ENCODE peak calls at places on chromosome 12, in ten cellular contexts. U is NB4, O is adrenal gland, K is heart left ventricle, N is HCT116, C is ovary, X is transverse colon, Y is uterus, R is IMR-90, L is spleen. D is an unnamed sample.

GRCh38 chr12:131783915-131784541 is 44.2 kb upstream of the MMP17 start:
- DNase-seq in N (peak), O (peak), K (no peak), L (no peak), U (peak), C (no peak), X (no peak), Y (no peak), R (peak), D (no peak)

GRCh38 chr12:6963741-6964446 is 6.6 kb downstream of the PHB2 start:
- DNase-seq in N (no peak), Y (no peak), U (no peak), R (no peak), L (peak), O (no peak), C (peak), X (no peak), K (peak), D (no peak)

GRCh38 chr12:26126340-26127284 is 1.8 kb upstream of the BHLHE41 start:
- DNase-seq in L (peak), Y (peak), C (peak), O (peak), X (peak), K (peak), N (no peak), U (peak), R (peak), D (peak)

GRCh38 chr12:103665971-103666370 is 78.9 kb downstream of the STAB2 start:
- DNase-seq in L (no peak), U (no peak), K (no peak), Y (no peak), X (no peak), R (no peak), C (no peak), O (no peak), N (no peak), D (no peak)

GRCh38 chr12:97568336-97569180 is 106.0 kb downstream of the RMST start:
- DNase-seq in Y (no peak), K (no peak), U (no peak), X (no peak), R (no peak), C (no peak), N (no peak), O (no peak), L (no peak), D (no peak)

GRCh38 chr12:34219046-34219770 is 196.9 kb downstream of the ALG10 start:
- DNase-seq in R (peak), Y (no peak), K (no peak), C (no peak), L (no peak), N (no peak), O (no peak), X (no peak), U (no peak), D (peak)

GRCh38 chr12:14986449-14986848 is 13.6 kb downstream of the PDE6H start:
- DNase-seq in R (no peak), O (no peak), N (no peak), U (no peak), X (no peak), L (no peak), Y (no peak), C (no peak), K (no peak), D (no peak)

GRCh38 chr12:78959556-78959955 is 95.0 kb downstream of the SYT1 start:
- DNase-seq in Y (no peak), K (no peak), L (no peak), N (no peak), C (no peak), O (no peak), X (no peak), U (no peak), R (no peak), D (no peak)

GRCh38 chr12:45877069-45877468 is 113.3 kb downstream of the SCAF11 start:
- DNase-seq in L (no peak), N (no peak), U (no peak), O (no peak), K (no peak), C (no peak), Y (no peak), R (no peak), X (no peak), D (no peak)

GRCh38 chr12:6752181-6752930 is 585 bp downstream of the MLF2 start:
- DNase-seq in Y (peak), X (peak), C (peak), N (no peak), K (peak), L (no peak), R (peak), O (peak), U (peak), D (peak)

GRCh38 chr12:54879579-54879978 is 25.3 kb downstream of the MUCL1 start:
- DNase-seq in N (no peak), Y (no peak), O (no peak), X (no peak), L (no peak), R (no peak), U (no peak), C (no peak), K (no peak), D (no peak)

GRCh38 chr12:49296034-49296835 is 1.3 kb downstream of the PRPH start:
- DNase-seq in R (no peak), X (peak), O (no peak), L (peak), C (no peak), N (no peak), Y (no peak), U (peak), K (peak), D (no peak)

GRCh38 chr12:49636979-49637378 is 13.6 kb downstream of the PRPF40B start:
- DNase-seq in C (peak), U (peak), N (peak), O (peak), R (peak), K (peak), Y (peak), X (peak), L (no peak), D (peak)

GRCh38 chr12:1318327-1319031 is 275.9 kb downstream of the FBXL14 start:
- DNase-seq in N (no peak), Y (no peak), U (peak), X (no peak), R (peak), O (peak), C (no peak), L (no peak), K (no peak), D (no peak)

GRCh38 chr12:102406033-102406584 is 74.3 kb downstream of the IGF1 start:
- DNase-seq in R (peak), C (no peak), O (peak), L (no peak), N (no peak), Y (no peak), U (no peak), X (peak), K (peak), D (no peak)

GRCh38 chr12:98644433-98644711 is 216 bp downstream of the IKBIP start:
- DNase-seq in K (no peak), U (no peak), O (peak), L (no peak), X (peak), C (peak), R (no peak), Y (no peak), N (peak), D (no peak)

GRCh38 chr12:52867636-52868035 is 18.8 kb upstream of the KRT78 start:
- DNase-seq in N (no peak), Y (peak), L (no peak), R (no peak), O (peak), C (no peak), U (no peak), X (peak), K (peak), D (peak)

GRCh38 chr12:109760930-109761630 is 47.5 kb downstream of the FAM222A start:
- DNase-seq in O (peak), C (peak), N (no peak), K (no peak), L (no peak), X (no peak), U (no peak), Y (no peak), R (no peak), D (peak)

GRCh38 chr12:27345376-27345775 is 12.7 kb downstream of the BMAL2 start:
- DNase-seq in N (no peak), O (no peak), K (no peak), X (no peak), L (no peak), U (no peak), R (no peak), Y (no peak), C (no peak), D (no peak)

GRCh38 chr12:4176168-4176567 is 97.4 kb upstream of the CCND2 start:
- DNase-seq in X (no peak), C (no peak), R (no peak), Y (no peak), L (no peak), U (no peak), N (no peak), O (no peak), K (no peak), D (no peak)

GRCh38 chr12:126191037-126191891 is 1126.0 kb downstream of the AACS start:
- DNase-seq in C (no peak), O (no peak), K (no peak), Y (no peak), X (no peak), U (no peak), N (no peak), R (no peak), L (peak), D (no peak)
- H3K4me3 ChIP-seq in C (no peak), O (no peak), K (no peak), Y (no peak), X (no peak), U (no peak), N (no peak), R (no peak), L (peak), D (no peak)

GRCh38 chr12:121454921-121455320 is 55.0 kb downstream of the RNF34 start:
- DNase-seq in X (no peak), U (no peak), R (no peak), N (no peak), C (no peak), L (peak), O (no peak), K (no peak), Y (no peak), D (no peak)

GRCh38 chr12:121451931-121452330 is 52.0 kb downstream of the RNF34 start:
- DNase-seq in L (no peak), K (no peak), O (no peak), X (peak), Y (no peak), N (no peak), U (no peak), R (no peak), C (no peak), D (no peak)

GRCh38 chr12:121453629-121454028 is 53.7 kb downstream of the RNF34 start:
- DNase-seq in Y (no peak), L (no peak), N (no peak), C (no peak), O (no peak), U (no peak), R (no peak), X (no peak), K (no peak), D (no peak)

GRCh38 chr12:121453022-121453360 is 53.1 kb downstream of the RNF34 start:
- DNase-seq in N (no peak), O (no peak), Y (no peak), U (no peak), L (peak), K (no peak), R (no peak), C (no peak), X (no peak), D (no peak)

DNA sequence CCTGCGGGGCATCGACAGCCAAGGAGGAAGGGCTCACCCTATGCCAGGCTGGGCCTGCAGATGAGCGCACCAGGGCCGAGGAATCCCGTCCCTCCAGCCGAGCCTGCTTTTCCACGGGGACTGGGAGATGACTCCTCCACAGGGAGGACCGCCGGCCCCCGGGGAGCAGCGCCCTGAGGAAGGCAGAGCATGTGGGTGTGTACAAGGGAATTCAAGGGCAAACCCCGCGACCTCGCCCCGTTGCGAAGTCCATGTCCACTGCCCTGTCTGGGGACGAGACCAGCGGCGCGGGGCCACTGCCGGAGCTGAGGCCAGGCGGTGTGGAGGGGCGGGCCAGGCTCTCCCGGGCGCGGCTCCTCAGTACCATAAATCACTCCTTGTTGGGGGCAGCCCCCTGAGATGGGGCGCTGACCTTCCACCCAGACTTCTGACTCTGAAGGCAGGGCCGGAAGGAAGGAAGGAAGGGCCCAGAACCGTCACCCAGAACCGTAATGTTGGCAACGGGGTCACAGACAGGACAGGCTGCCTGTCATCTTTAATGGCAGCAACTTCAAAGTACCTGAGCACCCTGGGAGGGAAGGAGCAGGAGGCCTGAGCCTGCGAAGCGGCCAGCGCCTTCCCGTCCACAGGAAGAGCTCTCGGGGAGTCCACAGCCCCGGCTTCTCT is 52.6 kb downstream of the RNF34 start:
- DNase-seq in R (no peak), O (no peak), Y (peak), X (peak), L (no peak), C (no peak), N (no peak), U (no peak), K (no peak), D (peak)
- TF ChIP-seq CTCF in R (no peak), O (no peak), Y (no peak), X (no peak), L (no peak), C (no peak), N (no peak), U (no peak), K (no peak), D (no peak)

GRCh38 chr12:120215766-120216735 is 15.1 kb upstream of the RPLP0 start:
- DNase-seq in O (no peak), R (no peak), Y (no peak), N (no peak), K (no peak), U (peak), L (no peak), C (no peak), X (no peak), D (no peak)
- TF ChIP-seq POLR2A in O (no peak), R (no peak), Y (no peak), N (no peak), K (no peak), U (no peak), L (no peak), C (no peak), X (no peak), D (no peak)

DNA sequence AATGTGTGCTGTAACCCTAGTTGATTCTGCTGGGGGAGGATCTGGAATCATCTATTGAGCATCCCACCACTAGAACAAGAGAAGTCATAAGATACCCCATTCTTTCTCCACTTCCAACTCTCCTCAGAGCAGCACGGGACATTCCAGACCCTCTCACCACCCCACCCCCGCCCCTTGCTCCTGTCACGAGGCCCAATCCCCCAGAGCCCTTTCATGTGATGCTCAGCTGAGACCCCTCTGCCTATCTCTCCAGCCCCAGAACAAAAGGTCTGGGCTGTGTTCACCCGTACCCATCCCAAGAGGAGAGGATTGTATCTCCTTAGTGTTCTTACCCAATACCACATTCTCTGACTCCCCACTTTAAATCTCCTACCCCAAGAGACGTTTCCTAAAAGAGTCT is 602 bp downstream of the PMEL start:
- DNase-seq in Y (no peak), O (no peak), L (no peak), U (no peak), R (no peak), C (no peak), N (no peak), K (no peak), X (no peak), D (no peak)
- H3K4me3 ChIP-seq in Y (no peak), O (no peak), L (no peak), U (no peak), R (no peak), C (no peak), N (no peak), K (no peak), X (no peak), D (no peak)

GRCh38 chr12:2360630-2361170 is 307.9 kb downstream of the CACNA1C start:
- DNase-seq in R (no peak), C (no peak), O (no peak), X (no peak), U (peak), K (peak), L (no peak), N (no peak), Y (no peak), D (no peak)
- TF ChIP-seq CTCF in R (peak), C (no peak), O (no peak), X (peak), U (peak), K (peak), L (no peak), N (peak), Y (no peak), D (no peak)

DNA sequence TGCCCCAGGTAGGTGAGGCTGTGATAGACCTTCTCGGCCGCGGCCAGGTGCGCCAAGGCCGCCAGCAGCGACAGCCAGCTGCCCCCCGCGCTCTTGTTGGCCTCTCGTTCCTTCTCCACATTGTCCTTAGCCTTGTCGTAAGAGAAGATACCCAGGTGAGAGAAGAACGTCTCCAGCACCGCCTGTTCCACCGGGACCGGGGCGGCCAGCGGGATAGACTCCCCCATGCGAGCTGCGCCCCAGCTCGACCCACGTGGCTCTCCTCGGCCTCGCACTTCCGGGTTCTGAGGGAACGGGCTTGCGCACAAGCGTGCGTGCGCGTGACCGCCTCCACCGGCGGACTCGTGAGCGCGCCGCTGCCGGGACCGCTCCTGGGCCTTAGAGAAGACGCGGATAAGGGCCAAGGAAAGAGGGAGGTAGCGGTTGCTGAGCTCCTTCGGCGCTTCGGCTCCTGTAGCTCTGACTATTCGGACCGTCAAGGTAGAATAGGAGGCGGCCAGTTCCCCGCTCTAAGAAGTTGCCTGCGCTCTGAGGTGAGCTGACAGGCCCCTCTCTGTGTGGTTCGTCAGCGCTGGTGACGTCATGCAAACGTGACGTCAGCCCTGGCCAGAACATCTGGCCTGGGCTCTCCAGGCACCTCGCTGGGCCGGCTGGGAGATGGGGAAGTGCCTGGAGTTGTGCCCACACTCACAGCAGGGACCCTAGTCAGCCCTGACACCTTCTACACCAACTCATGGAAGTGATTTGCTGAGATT is at the start of gene KICS2:
- DNase-seq in L (peak), R (peak), C (peak), K (peak), Y (peak), O (peak), N (peak), U (peak), X (peak), D (peak)
- TF ChIP-seq POLR2A in L (peak), R (peak), C (peak), K (peak), Y (peak), O (peak), N (no peak), U (peak), X (peak), D (peak)

DNA sequence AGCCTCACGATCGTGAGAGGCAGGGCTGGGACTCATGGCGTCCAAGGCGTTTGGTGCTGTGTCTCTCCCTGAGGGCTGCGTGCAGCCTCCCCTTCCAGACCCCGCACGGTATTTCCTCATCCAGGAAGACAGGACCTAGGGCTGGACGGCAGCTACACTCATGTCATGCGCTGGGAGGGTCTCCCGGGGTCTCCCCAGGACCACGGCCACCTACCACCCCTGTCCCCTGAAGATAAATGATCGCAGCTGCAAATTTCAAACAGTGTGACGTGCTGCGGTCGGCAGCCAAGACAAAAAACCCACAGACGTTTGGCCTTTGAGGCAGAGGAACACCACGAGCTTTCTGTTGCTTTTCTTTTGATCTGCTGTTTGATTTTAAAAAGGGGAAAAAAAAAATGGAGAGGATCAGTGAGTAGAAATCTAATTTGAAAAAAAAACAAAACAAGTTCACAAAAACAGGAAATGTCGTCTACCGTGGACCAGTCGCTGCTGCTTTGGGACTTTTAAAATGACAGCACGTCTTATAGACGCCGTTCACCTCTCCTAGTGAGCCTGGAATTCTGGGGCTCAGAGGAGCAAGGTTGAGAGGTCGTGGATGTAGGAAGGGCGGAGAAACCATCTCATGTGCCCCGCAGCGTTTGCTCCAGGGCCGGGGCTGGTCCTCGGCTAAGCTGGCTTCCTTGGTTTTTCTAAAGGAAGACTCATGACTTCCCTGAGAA is 237.6 kb downstream of the SLC41A2 start:
- DNase-seq in C (no peak), N (no peak), U (no peak), Y (no peak), X (peak), K (no peak), L (peak), O (no peak), R (peak), D (no peak)
- H3K4me3 ChIP-seq in C (no peak), N (no peak), U (no peak), Y (no peak), X (no peak), K (peak), L (peak), O (peak), R (no peak), D (no peak)

GRCh38 chr12:62983594-62983993 is 48.6 kb upstream of the PPM1H start:
- DNase-seq in Y (no peak), U (peak), K (no peak), C (no peak), X (no peak), L (no peak), R (no peak), N (peak), O (no peak), D (no peak)
- TF ChIP-seq CTCF in Y (no peak), U (peak), K (no peak), C (no peak), X (peak), L (no peak), R (no peak), N (peak), O (no peak), D (no peak)

D was measured in lower leg skin.